ENCODE peak calls at places on chromosomes 2 and 18, in five cellular contexts. X is COR-L47; N is fibroblast of the conjunctiva; M is IMR-90; Q is stimulated activated naive B cell treated with anti-CD40 and anti-IgM and Interleukin-4, amounts not matched to agents 10 μg/mL and 1 μg/mL and 100 μg/mL, for 72 hours. J is an unnamed sample.

GRCh38 chr2:47534179-47534919 is 131.4 kb downstream of the MSH2 start:
- DNase-seq in Q (no peak), N (peak), M (peak), X (peak), J (peak)

GRCh38 chr18:77069482-77069881 is 63.1 kb downstream of the MBP start:
- DNase-seq in Q (no peak), M (no peak), N (no peak), X (no peak), J (no peak)

GRCh38 chr2:39093208-39093898 is 27.5 kb downstream of the SOS1 start:
- DNase-seq in X (no peak), Q (no peak), N (no peak), M (no peak), J (no peak)

GRCh38 chr2:76953733-76954347 is 568.3 kb downstream of the LRRTM4 start:
- DNase-seq in N (peak), Q (peak), X (peak), M (peak), J (peak)

GRCh38 chr18:71327443-71328120 is 1038.7 kb downstream of the SOCS6 start:
- DNase-seq in N (no peak), X (no peak), Q (no peak), M (no peak), J (no peak)

GRCh38 chr2:241858206-241859016 is at the start of gene PDCD1:
- DNase-seq in Q (peak), N (no peak), M (no peak), X (no peak), J (no peak)

GRCh38 chr2:132760971-132761370 is 91.0 kb upstream of the LYPD1 start:
- DNase-seq in X (no peak), N (no peak), M (no peak), Q (no peak), J (no peak)

GRCh38 chr2:2846379-2847130 is 515.5 kb upstream of the MYT1L start:
- DNase-seq in M (no peak), Q (no peak), X (peak), N (no peak), J (no peak)

GRCh38 chr2:233817995-233818638 is 36.2 kb downstream of the HJURP start:
- DNase-seq in N (no peak), Q (no peak), M (no peak), X (no peak), J (no peak)